ENCODE peak calls at places on chromosome 15, in seven cellular contexts. G, X, P, J, M, Y and O are unnamed samples.

GRCh38 chr15:23690450-23690852 is 3.3 kb upstream of the NDN start:
- DNase-seq in P (peak; percentile 84), G (no peak), Y (no peak), J (no peak), M (no peak), X (no peak), O (no peak)

GRCh38 chr15:88918738-88919137 is 5.6 kb upstream of the MFGE8 start:
- DNase-seq in G (peak; percentile 92), Y (no peak), J (peak; percentile 80), P (peak; percentile 48), M (peak; percentile 91), X (peak; percentile 96), O (no peak)

GRCh38 chr15:86550075-86550474 is 470.4 kb downstream of the AGBL1 start:
- DNase-seq in G (no peak), P (no peak), J (no peak), X (no peak), Y (no peak), M (no peak), O (no peak)

GRCh38 chr15:40746916-40747418 is 8.1 kb downstream of the RMDN3 start:
- DNase-seq in P (no peak), Y (no peak), X (no peak), M (no peak), J (no peak), G (no peak), O (no peak)

GRCh38 chr15:99631256-99631655 is 65.5 kb downstream of the MEF2A start:
- DNase-seq in J (no peak), Y (no peak), P (peak; percentile 24), M (no peak), G (no peak), X (no peak), O (no peak)

GRCh38 chr15:31434418-31435255 is 108.0 kb downstream of the KLF13 start:
- DNase-seq in Y (no peak), G (peak; percentile 56), M (peak; percentile 67), J (peak; percentile 62), P (peak; percentile 61), X (peak; percentile 84), O (no peak)

GRCh38 chr15:74960286-74960685 is 3.7 kb upstream of the RPP25 start:
- DNase-seq in Y (no peak), P (no peak), G (no peak), X (no peak), M (no peak), J (no peak), O (no peak)

GRCh38 chr15:33910741-33911140 is 57.6 kb upstream of the CHRM5 start:
- DNase-seq in G (peak; percentile 81), Y (no peak), M (no peak), J (no peak), X (no peak), P (no peak), O (no peak)

GRCh38 chr15:65954289-65954741 is 85.0 kb downstream of the RAB11A start:
- DNase-seq in Y (no peak), G (peak; percentile 74), M (no peak), J (no peak), P (no peak), X (no peak), O (no peak)

GRCh38 chr15:39851505-39852082 is 68.5 kb downstream of the GPR176 start:
- DNase-seq in M (no peak), X (no peak), G (no peak), J (no peak), P (no peak), Y (no peak), O (no peak)

GRCh38 chr15:95636107-95636506 is 694.4 kb upstream of the NR2F2 start:
- DNase-seq in J (no peak), P (no peak), M (no peak), G (no peak), X (no peak), Y (no peak), O (no peak)

GRCh38 chr15:66128116-66128715 is 125.3 kb downstream of the MEGF11 start:
- DNase-seq in Y (no peak), X (no peak), G (no peak), J (no peak), P (no peak), M (no peak), O (no peak)

GRCh38 chr15:58221591-58222241 is 83.5 kb downstream of the AQP9 start:
- DNase-seq in P (peak; percentile 65), X (no peak), M (no peak), J (no peak), G (peak; percentile 50), Y (no peak), O (no peak)

GRCh38 chr15:67701669-67702068 is 123.6 kb upstream of the SKOR1 start:
- DNase-seq in P (peak; percentile 7), J (no peak), M (no peak), G (no peak), X (no peak), Y (no peak), O (no peak)

GRCh38 chr15:35667908-35668307 is 121.9 kb upstream of the DPH6 start:
- DNase-seq in P (no peak), Y (no peak), M (no peak), G (no peak), X (no peak), J (no peak), O (no peak)

GRCh38 chr15:26020871-26021270 is 157.7 kb upstream of the ATP10A start:
- DNase-seq in P (peak; percentile 4), M (no peak), Y (no peak), G (no peak), X (no peak), J (no peak), O (no peak)

GRCh38 chr15:41971893-41972340 is 440 bp downstream of the EHD4 start:
- DNase-seq in P (no peak), Y (no peak), X (peak; percentile 67), M (no peak), G (no peak), J (no peak), O (no peak)

GRCh38 chr15:67783303-67783702 is 42.0 kb upstream of the SKOR1 start:
- DNase-seq in M (no peak), J (no peak), G (no peak), P (no peak), X (no peak), Y (no peak), O (no peak)

GRCh38 chr15:24976932-24977331 is 22.1 kb downstream of the SNRPN start:
- DNase-seq in P (no peak), M (no peak), Y (no peak), J (no peak), G (peak; percentile 76), X (no peak), O (no peak)
- TF ChIP-seq CTCF in P (no peak), M (no peak), Y (no peak), J (no peak), G (peak; percentile 37), X (no peak), O (no peak)

GRCh38 chr15:72340366-72340765 is 20.4 kb upstream of the CELF6 start:
- DNase-seq in M (no peak), P (no peak), Y (peak; percentile 30), J (no peak), G (no peak), X (no peak), O (no peak)

GRCh38 chr15:72339777-72340177 is 19.8 kb upstream of the CELF6 start:
- DNase-seq in P (peak; percentile 45), X (no peak), G (peak; percentile 73), Y (no peak), M (peak; percentile 92), J (peak; percentile 95), O (peak; percentile 70)

GRCh38 chr15:72341361-72341760 is 21.4 kb upstream of the CELF6 start:
- DNase-seq in P (no peak), M (no peak), J (no peak), X (no peak), G (peak; percentile 51), Y (peak; percentile 76), O (peak; percentile 80)

GRCh38 chr15:72344602-72345001 is 24.6 kb upstream of the CELF6 start:
- DNase-seq in J (no peak), Y (no peak), M (no peak), G (no peak), X (no peak), P (no peak), O (peak; percentile 75)

DNA sequence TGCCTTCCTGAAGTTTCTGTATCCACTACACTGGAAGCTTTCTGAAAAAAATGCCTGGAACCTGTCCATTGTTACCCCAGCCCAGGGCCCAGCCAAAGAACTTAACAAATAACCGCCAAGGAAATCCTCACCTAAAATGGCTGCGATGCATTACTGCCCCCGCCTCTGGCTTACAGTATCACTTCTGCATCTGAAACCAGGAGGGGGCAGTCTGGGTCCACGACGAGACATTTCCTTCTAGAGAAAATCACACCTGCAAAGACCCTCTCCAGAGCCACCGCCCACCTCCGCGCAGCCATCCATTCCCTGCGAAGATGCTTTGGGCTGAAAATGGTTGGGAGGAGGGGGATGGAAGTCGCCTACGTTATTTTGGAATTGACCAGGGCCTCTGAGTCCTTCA is 22.4 kb upstream of the CELF6 start:
- DNase-seq in M (no peak), G (peak; percentile 70), P (peak; percentile 26), J (no peak), X (no peak), Y (peak; percentile 78), O (peak; percentile 78)
- TF ChIP-seq CTCF in M (peak; percentile 43), G (peak; percentile 81), P (peak; percentile 39), J (peak; percentile 31), X (no peak), Y (peak; percentile 36), O (no peak)

DNA sequence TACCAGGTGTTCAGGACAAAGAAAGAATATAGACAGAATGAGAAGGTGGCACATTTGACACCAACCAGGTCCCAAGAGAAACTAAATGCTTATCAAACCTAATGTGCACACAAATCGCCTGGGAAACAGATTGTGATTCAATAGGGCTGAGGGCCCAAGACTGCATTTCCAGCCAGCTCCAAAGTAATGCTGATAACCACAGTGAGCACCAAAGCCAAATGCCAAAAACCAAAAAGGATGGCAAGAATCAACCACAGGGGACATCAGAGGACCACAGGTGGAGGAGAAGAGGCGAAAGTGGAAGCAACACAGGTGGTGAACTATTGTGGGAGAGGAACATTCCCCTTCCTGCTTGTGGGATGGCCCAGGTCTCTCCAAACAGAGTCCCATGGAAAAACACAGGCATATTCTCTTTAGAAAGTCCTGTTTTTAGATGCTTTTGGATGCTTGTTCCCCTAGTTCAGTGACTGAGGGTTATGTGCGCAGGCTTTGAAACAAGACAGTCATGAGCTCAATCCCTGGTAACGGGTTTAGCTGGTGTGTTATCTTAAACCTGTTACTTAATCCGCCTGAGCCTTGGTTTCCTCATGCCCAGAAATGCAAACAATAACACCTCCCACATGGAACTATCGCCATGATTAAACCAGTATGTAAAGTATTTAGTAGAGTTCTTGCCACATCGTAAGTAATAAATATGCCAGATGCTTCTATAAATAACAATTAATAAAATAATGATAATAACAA is 241.7 kb downstream of the ATP8B4 start:
- DNase-seq in M (no peak), Y (no peak), J (no peak), X (no peak), P (no peak), G (no peak), O (no peak)
- TF ChIP-seq CTCF in M (no peak), Y (no peak), J (no peak), X (no peak), P (no peak), G (no peak), O (peak; percentile 2)

DNA sequence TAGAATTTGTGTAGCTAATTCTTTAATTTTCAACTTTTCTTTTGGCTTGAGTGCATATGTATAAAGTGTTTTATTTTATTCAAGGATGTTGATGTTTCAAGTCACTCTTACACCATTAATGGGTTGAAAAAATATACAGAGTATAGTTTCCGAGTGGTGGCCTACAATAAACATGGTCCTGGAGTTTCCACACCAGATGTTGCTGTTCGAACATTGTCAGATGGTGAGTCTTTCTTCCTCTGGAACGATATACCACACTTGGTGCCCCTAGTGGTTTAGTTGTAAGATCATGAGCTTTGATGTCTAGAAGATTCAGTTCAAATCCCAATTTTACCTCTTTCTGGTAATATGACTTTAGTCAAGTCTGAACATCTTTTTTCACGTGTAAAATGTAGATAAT is 119.3 kb downstream of the HCN4 start:
- DNase-seq in X (no peak), G (no peak), Y (no peak), P (no peak), M (no peak), J (no peak), O (no peak)
- TF ChIP-seq CTCF in X (no peak), G (no peak), Y (no peak), P (no peak), M (no peak), J (no peak), O (no peak)